ENCODE peak calls at places on chromosomes 3 and 15, in nine cellular contexts. One of them, this sample, is unnamed.

GRCh38 chr3:63911395-63911900 is 735 bp downstream of the SCAANT1 start:
- DNase-seq in RCC 7860: no peak
- DNase-seq in skeletal muscle cell: no peak
- DNase-seq in AG04449: no peak
- DNase-seq in hippocampal formation: no peak
- DNase-seq in occipital lobe: no peak
- DNase-seq in hepatocyte: no peak
- DNase-seq in GM23248: peak; percentile 54
- DNase-seq in lower leg skin: no peak
- DNase-seq in this sample: no peak

GRCh38 chr15:36106640-36107335 is 472.6 kb upstream of the CDIN1 start:
- DNase-seq in RCC 7860: no peak
- DNase-seq in skeletal muscle cell: no peak
- DNase-seq in AG04449: no peak
- DNase-seq in hippocampal formation: no peak
- DNase-seq in occipital lobe: no peak
- DNase-seq in hepatocyte: no peak
- DNase-seq in GM23248: peak; percentile 23
- DNase-seq in lower leg skin: no peak
- DNase-seq in this sample: no peak

GRCh38 chr3:141049681-141050080 is 1.5 kb upstream of the SPSB4 start:
- DNase-seq in RCC 7860: no peak
- DNase-seq in skeletal muscle cell: no peak
- DNase-seq in AG04449: no peak
- DNase-seq in hippocampal formation: no peak
- DNase-seq in occipital lobe: no peak
- DNase-seq in hepatocyte: no peak
- DNase-seq in GM23248: peak; percentile 23
- DNase-seq in lower leg skin: no peak
- DNase-seq in this sample: no peak

GRCh38 chr15:72964135-72964534 is 88.1 kb upstream of the NEO1 start:
- DNase-seq in RCC 7860: no peak
- DNase-seq in skeletal muscle cell: no peak
- DNase-seq in AG04449: no peak
- DNase-seq in hippocampal formation: no peak
- DNase-seq in occipital lobe: no peak
- DNase-seq in hepatocyte: no peak
- DNase-seq in GM23248: no peak
- DNase-seq in lower leg skin: no peak
- DNase-seq in this sample: no peak

GRCh38 chr3:27568393-27568792 is 84.2 kb upstream of the SLC4A7 start:
- DNase-seq in RCC 7860: no peak
- DNase-seq in skeletal muscle cell: no peak
- DNase-seq in AG04449: no peak
- DNase-seq in hippocampal formation: peak; percentile 57
- DNase-seq in occipital lobe: peak; percentile 48
- DNase-seq in hepatocyte: peak; percentile 38
- DNase-seq in GM23248: peak; percentile 95
- DNase-seq in lower leg skin: peak; percentile 94
- DNase-seq in this sample: peak; percentile 45

GRCh38 chr15:60713096-60714084 is 234.4 kb upstream of the ICE2 start:
- DNase-seq in RCC 7860: no peak
- DNase-seq in skeletal muscle cell: peak; percentile 69
- DNase-seq in AG04449: peak; percentile 21
- DNase-seq in hippocampal formation: peak; percentile 1
- DNase-seq in occipital lobe: no peak
- DNase-seq in hepatocyte: no peak
- DNase-seq in GM23248: peak; percentile 68
- DNase-seq in lower leg skin: no peak
- DNase-seq in this sample: peak; percentile 16

GRCh38 chr15:25661898-25662297 is 201.2 kb downstream of the ATP10A start:
- DNase-seq in RCC 7860: no peak
- DNase-seq in skeletal muscle cell: no peak
- DNase-seq in AG04449: no peak
- DNase-seq in hippocampal formation: no peak
- DNase-seq in occipital lobe: no peak
- DNase-seq in hepatocyte: no peak
- DNase-seq in GM23248: no peak
- DNase-seq in lower leg skin: no peak
- DNase-seq in this sample: no peak

GRCh38 chr3:111712294-111713180 is 117.4 kb upstream of the ZBED2 start:
- DNase-seq in RCC 7860: peak; percentile 78
- DNase-seq in skeletal muscle cell: no peak
- DNase-seq in AG04449: no peak
- DNase-seq in hippocampal formation: no peak
- DNase-seq in occipital lobe: no peak
- DNase-seq in hepatocyte: no peak
- DNase-seq in GM23248: peak; percentile 84
- DNase-seq in lower leg skin: no peak
- DNase-seq in this sample: no peak

GRCh38 chr3:22729981-22730380 is 473.1 kb upstream of the UBE2E2 start:
- DNase-seq in RCC 7860: no peak
- DNase-seq in skeletal muscle cell: no peak
- DNase-seq in AG04449: no peak
- DNase-seq in hippocampal formation: no peak
- DNase-seq in occipital lobe: no peak
- DNase-seq in hepatocyte: peak; percentile 8
- DNase-seq in GM23248: no peak
- DNase-seq in lower leg skin: no peak
- DNase-seq in this sample: no peak

GRCh38 chr3:42115946-42116345 is 24.8 kb downstream of the TRAK1 start:
- DNase-seq in RCC 7860: no peak
- DNase-seq in skeletal muscle cell: no peak
- DNase-seq in AG04449: no peak
- DNase-seq in hippocampal formation: no peak
- DNase-seq in occipital lobe: no peak
- DNase-seq in hepatocyte: no peak
- DNase-seq in GM23248: no peak
- DNase-seq in lower leg skin: peak; percentile 54
- DNase-seq in this sample: no peak

GRCh38 chr3:115100172-115100571 is 46.9 kb downstream of the ZBTB20 start:
- DNase-seq in RCC 7860: peak; percentile 21
- DNase-seq in skeletal muscle cell: peak; percentile 9
- DNase-seq in AG04449: no peak
- DNase-seq in hippocampal formation: peak; percentile 69
- DNase-seq in occipital lobe: no peak
- DNase-seq in hepatocyte: peak; percentile 12
- DNase-seq in GM23248: peak; percentile 51
- DNase-seq in lower leg skin: no peak
- DNase-seq in this sample: peak; percentile 33

GRCh38 chr15:60091150-60091549 is 87.0 kb downstream of the FOXB1 start:
- DNase-seq in RCC 7860: no peak
- DNase-seq in skeletal muscle cell: peak; percentile 81
- DNase-seq in AG04449: peak; percentile 38
- DNase-seq in hippocampal formation: no peak
- DNase-seq in occipital lobe: no peak
- DNase-seq in hepatocyte: peak; percentile 67
- DNase-seq in GM23248: peak; percentile 92
- DNase-seq in lower leg skin: no peak
- DNase-seq in this sample: peak; percentile 34

GRCh38 chr3:66039590-66039887 is 821 bp upstream of the MAGI1 start:
- DNase-seq in RCC 7860: no peak
- DNase-seq in skeletal muscle cell: no peak
- DNase-seq in AG04449: no peak
- DNase-seq in hippocampal formation: no peak
- DNase-seq in occipital lobe: no peak
- DNase-seq in hepatocyte: peak; percentile 68
- DNase-seq in GM23248: peak; percentile 85
- DNase-seq in lower leg skin: no peak
- DNase-seq in this sample: no peak

GRCh38 chr15:81358248-81358647 is 15.8 kb downstream of the TMC3 start:
- DNase-seq in RCC 7860: no peak
- DNase-seq in skeletal muscle cell: no peak
- DNase-seq in AG04449: no peak
- DNase-seq in hippocampal formation: no peak
- DNase-seq in occipital lobe: no peak
- DNase-seq in hepatocyte: no peak
- DNase-seq in GM23248: no peak
- DNase-seq in lower leg skin: no peak
- DNase-seq in this sample: no peak

GRCh38 chr3:17820704-17821103 is 78.3 kb upstream of the TBC1D5 start:
- DNase-seq in RCC 7860: no peak
- DNase-seq in skeletal muscle cell: no peak
- DNase-seq in AG04449: no peak
- DNase-seq in hippocampal formation: no peak
- DNase-seq in occipital lobe: no peak
- DNase-seq in hepatocyte: no peak
- DNase-seq in GM23248: no peak
- DNase-seq in lower leg skin: no peak
- DNase-seq in this sample: no peak

GRCh38 chr3:51718547-51719412 is 11.9 kb downstream of the GRM2 start:
- DNase-seq in RCC 7860: peak; percentile 49
- DNase-seq in skeletal muscle cell: no peak
- DNase-seq in AG04449: no peak
- DNase-seq in hippocampal formation: no peak
- DNase-seq in occipital lobe: no peak
- DNase-seq in hepatocyte: peak; percentile 78
- DNase-seq in GM23248: peak; percentile 76
- DNase-seq in lower leg skin: peak; percentile 84
- DNase-seq in this sample: no peak

GRCh38 chr3:76405196-76405595 is 619.8 kb upstream of the ZNF717 start:
- DNase-seq in RCC 7860: no peak
- DNase-seq in skeletal muscle cell: peak; percentile 39
- DNase-seq in AG04449: no peak
- DNase-seq in hippocampal formation: no peak
- DNase-seq in occipital lobe: no peak
- DNase-seq in hepatocyte: no peak
- DNase-seq in GM23248: peak; percentile 43
- DNase-seq in lower leg skin: no peak
- DNase-seq in this sample: no peak

GRCh38 chr3:61893840-61894566 is 332.6 kb downstream of the PTPRG start:
- DNase-seq in RCC 7860: no peak
- DNase-seq in skeletal muscle cell: no peak
- DNase-seq in AG04449: no peak
- DNase-seq in hippocampal formation: no peak
- DNase-seq in occipital lobe: no peak
- DNase-seq in hepatocyte: no peak
- DNase-seq in GM23248: no peak
- DNase-seq in lower leg skin: no peak
- DNase-seq in this sample: no peak

GRCh38 chr3:112647122-112647521 is 6.2 kb upstream of the CCDC80 start:
- DNase-seq in RCC 7860: peak; percentile 99
- DNase-seq in skeletal muscle cell: peak; percentile 90
- DNase-seq in AG04449: peak; percentile 86
- DNase-seq in hippocampal formation: no peak
- DNase-seq in occipital lobe: no peak
- DNase-seq in hepatocyte: peak; percentile 28
- DNase-seq in GM23248: peak; percentile 88
- DNase-seq in lower leg skin: no peak
- DNase-seq in this sample: peak; percentile 61

GRCh38 chr3:108096506-108097325 is 5.9 kb upstream of the CD47 start:
- DNase-seq in RCC 7860: no peak
- DNase-seq in skeletal muscle cell: no peak
- DNase-seq in AG04449: no peak
- DNase-seq in hippocampal formation: no peak
- DNase-seq in occipital lobe: no peak
- DNase-seq in hepatocyte: no peak
- DNase-seq in GM23248: no peak
- DNase-seq in lower leg skin: no peak
- DNase-seq in this sample: no peak

This sample was measured in AG04450.